ENCODE peak calls at places on chromosomes 11 and 22, in four cellular contexts. X, I, C and E are unnamed samples.

GRCh38 chr22:44449061-44449682 is 48.9 kb downstream of the RTL6 start:
- DNase-seq in X (peak; percentile 17), I (no peak), C (peak; percentile 86), E (peak; percentile 93)

GRCh38 chr11:123430736-123431356 is 777 bp downstream of the GRAMD1B start:
- DNase-seq in X (no peak), I (peak; percentile 75), C (peak; percentile 60), E (peak; percentile 67)

GRCh38 chr11:46918087-46918751 is at the start of gene LRP4:
- DNase-seq in X (no peak), I (peak; percentile 38), C (no peak), E (peak; percentile 66)

GRCh38 chr11:70090989-70091388 is 12.9 kb downstream of the ANO1 start:
- DNase-seq in X (no peak), I (no peak), C (no peak), E (no peak)

GRCh38 chr22:20068640-20069039 is 11.4 kb upstream of the DGCR8 start:
- DNase-seq in X (no peak), I (no peak), C (no peak), E (no peak)

GRCh38 chr11:118511576-118511975 is 15.7 kb upstream of the TTC36 start:
- DNase-seq in X (no peak), I (no peak), C (no peak), E (no peak)

GRCh38 chr11:115276799-115277198 is 227.4 kb downstream of the CADM1 start:
- DNase-seq in X (no peak), I (no peak), C (no peak), E (no peak)

GRCh38 chr11:106238704-106239360 is 161.4 kb downstream of the AASDHPPT start:
- DNase-seq in X (no peak), I (no peak), C (no peak), E (no peak)

GRCh38 chr11:1872267-1872985 is 19.3 kb downstream of the PRR33 start:
- DNase-seq in X (no peak), I (no peak), C (no peak), E (no peak)

GRCh38 chr22:24421428-24421931 is 5.9 kb upstream of the ADORA2A start:
- DNase-seq in X (no peak), I (no peak), C (no peak), E (peak; percentile 30)

GRCh38 chr11:101807521-101807920 is 107.3 kb upstream of the CEP126 start:
- DNase-seq in X (no peak), I (no peak), C (no peak), E (no peak)

GRCh38 chr11:90250970-90251369 is 28.1 kb upstream of the CHORDC1 start:
- DNase-seq in X (no peak), I (no peak), C (no peak), E (peak; percentile 9)

GRCh38 chr22:44955102-44955501 is 54.7 kb downstream of the PHF21B start:
- DNase-seq in X (no peak), I (no peak), C (no peak), E (no peak)

GRCh38 chr11:105202844-105203548 is 63.4 kb upstream of the CARD18 start:
- DNase-seq in X (no peak), I (no peak), C (peak; percentile 35), E (no peak)

GRCh38 chr22:21775061-21775460 is 39.5 kb upstream of the YPEL1 start:
- DNase-seq in X (no peak), I (no peak), C (peak; percentile 83), E (peak; percentile 32)

GRCh38 chr22:24952837-24953293 is 349 bp downstream of the KIAA1671 start:
- DNase-seq in X (no peak), I (peak; percentile 36), C (peak; percentile 64), E (peak; percentile 69)

GRCh38 chr11:7548659-7549283 is 35.0 kb downstream of the PPFIBP2 start:
- DNase-seq in X (no peak), I (peak; percentile 15), C (no peak), E (no peak)

GRCh38 chr22:32018056-32018455 is 25.0 kb upstream of the SLC5A1 start:
- DNase-seq in X (peak; percentile 79), I (no peak), C (peak; percentile 74), E (peak; percentile 78)

GRCh38 chr22:37192741-37193140 is 4.7 kb upstream of the C1QTNF6 start:
- DNase-seq in X (no peak), I (no peak), C (no peak), E (no peak)

GRCh38 chr11:86101493-86101892 is 32.6 kb upstream of the PICALM start:
- DNase-seq in X (no peak), I (peak; percentile 29), C (peak; percentile 49), E (no peak)

GRCh38 chr11:121688860-121689614 is 236.3 kb upstream of the SORL1-AS1 start:
- DNase-seq in X (no peak), I (no peak), C (no peak), E (no peak)

GRCh38 chr11:100978442-100978841 is 151.2 kb downstream of the PGR start:
- DNase-seq in X (no peak), I (no peak), C (no peak), E (no peak)

GRCh38 chr11:2525166-2525861 is 80.5 kb downstream of the KCNQ1 start:
- DNase-seq in X (no peak), I (no peak), C (no peak), E (peak; percentile 2)

GRCh38 chr22:50308597-50308935 is 1.1 kb upstream of the PLXNB2 start:
- DNase-seq in X (no peak), I (no peak), C (no peak), E (peak; percentile 40)

GRCh38 chr11:61495801-61496601 is 12.5 kb upstream of the LRRC10B start:
- DNase-seq in X (no peak), I (peak; percentile 56), C (no peak), E (no peak)

GRCh38 chr11:67321313-67321871 is 18.1 kb downstream of the SSH3 start:
- DNase-seq in X (no peak), I (no peak), C (no peak), E (no peak)

GRCh38 chr11:99351620-99352019 is 330.9 kb downstream of the CNTN5 start:
- DNase-seq in X (no peak), I (no peak), C (peak; percentile 23), E (no peak)

GRCh38 chr22:39674536-39674935 is 104.0 kb downstream of the CACNA1I start:
- DNase-seq in X (no peak), I (no peak), C (no peak), E (peak; percentile 41)

GRCh38 chr11:20596629-20597129 is 2.7 kb upstream of the SLC6A5 start:
- DNase-seq in X (no peak), I (no peak), C (no peak), E (peak; percentile 27)

GRCh38 chr22:22410121-22410520 is 98.4 kb downstream of the ZNF280B start:
- DNase-seq in X (no peak), I (no peak), C (no peak), E (peak; percentile 40)

GRCh38 chr11:68215087-68215445 is 2.0 kb upstream of the KMT5B start:
- DNase-seq in X (no peak), I (no peak), C (no peak), E (peak; percentile 11)

GRCh38 chr11:1256257-1257045 is 33.6 kb downstream of the MUC5B start:
- DNase-seq in X (no peak), I (no peak), C (no peak), E (no peak)

GRCh38 chr11:126034026-126034822 is 28.4 kb downstream of the CDON start:
- DNase-seq in X (no peak), I (no peak), C (no peak), E (no peak)

GRCh38 chr11:74743640-74744039 is 5.0 kb upstream of the RNF169 start:
- DNase-seq in X (no peak), I (no peak), C (no peak), E (no peak)

GRCh38 chr11:119727523-119728081 is 1.4 kb downstream of the NECTIN1 start:
- DNase-seq in X (no peak), I (peak; percentile 35), C (no peak), E (peak; percentile 46)

GRCh38 chr11:3215346-3216026 is 3.1 kb downstream of the MRGPRG start:
- DNase-seq in X (no peak), I (no peak), C (no peak), E (no peak)

GRCh38 chr11:17633987-17634775 is 85.2 kb upstream of the MYOD1 start:
- DNase-seq in X (no peak), I (no peak), C (no peak), E (no peak)

GRCh38 chr11:43573233-43573632 is 107.3 kb upstream of the HSD17B12 start:
- DNase-seq in X (no peak), I (peak; percentile 15), C (no peak), E (peak; percentile 43)

GRCh38 chr22:31537019-31537535 is 40.7 kb downstream of the SFI1 start:
- DNase-seq in X (no peak), I (no peak), C (no peak), E (no peak)